ENCODE peak calls at places on chromosomes 6 and 20, in ten cellular contexts. Y is cardiac muscle cell; T is heart right ventricle; R is fibroblast of mammary gland; P is psoas muscle; H is effector memory CD4-positive, alpha-beta T cell; N is HCT116; Q is Peyer's patch; G is adipocyte; J is OCI-LY7. M is an unnamed sample.
A peak's percentile ranks its signal among the peaks of the same experiment; 100 is the strongest.

GRCh38 chr6:119379809-119380208 is 30.2 kb upstream of the MAN1A1 start:
- DNase-seq in P (no peak), Q (no peak), J (no peak), N (no peak), R (no peak), T (no peak), Y (no peak), H (no peak), G (no peak), M (no peak)

GRCh38 chr6:97497713-97498331 is 214.8 kb upstream of the MMS22L start:
- DNase-seq in R (peak; percentile 66), P (peak; percentile 48), N (peak; percentile 49), Q (peak; percentile 71), Y (peak; percentile 86), G (peak; percentile 82), T (peak; percentile 39), J (peak; percentile 66), H (peak; percentile 4), M (peak; percentile 50)

GRCh38 chr6:156687875-156688549 is 89.2 kb upstream of the ARID1B start:
- DNase-seq in R (peak; percentile 45), N (peak; percentile 10), Y (no peak), G (peak; percentile 33), P (peak; percentile 20), J (peak; percentile 32), H (no peak), T (no peak), Q (peak; percentile 51), M (peak; percentile 11)

GRCh38 chr6:42451595-42452170 is at the start of gene TRERF1:
- DNase-seq in G (peak; percentile 82), Q (peak; percentile 83), Y (peak; percentile 78), P (peak; percentile 48), R (peak; percentile 70), J (peak; percentile 88), T (peak; percentile 54), N (peak; percentile 43), H (no peak), M (peak; percentile 74)

GRCh38 chr6:2498224-2498623 is 252.5 kb downstream of the MYLK4 start:
- DNase-seq in R (peak; percentile 25), P (no peak), J (no peak), Y (no peak), G (no peak), T (no peak), H (no peak), Q (no peak), N (no peak), M (no peak)

GRCh38 chr6:52999456-52999855 is 4.4 kb upstream of the GSTA4 start:
- DNase-seq in Y (no peak), R (no peak), P (no peak), J (no peak), T (no peak), N (no peak), H (no peak), G (no peak), Q (no peak), M (no peak)

GRCh38 chr20:13819885-13820645 is 35.2 kb downstream of the NDUFAF5 start:
- DNase-seq in Y (peak; percentile 71), T (peak; percentile 11), G (peak; percentile 79), Q (no peak), R (peak; percentile 64), H (no peak), J (peak; percentile 61), N (peak; percentile 42), P (peak; percentile 28), M (peak; percentile 12)

GRCh38 chr20:1263853-1264252 is 2.2 kb upstream of the SNPH start:
- DNase-seq in T (no peak), N (no peak), Q (no peak), R (peak; percentile 61), G (peak; percentile 62), Y (no peak), H (no peak), J (no peak), P (no peak), M (no peak)

GRCh38 chr6:73085362-73085975 is 139.8 kb downstream of the KHDC1L start:
- DNase-seq in J (no peak), Q (no peak), G (no peak), Y (peak; percentile 17), R (no peak), T (no peak), N (no peak), H (no peak), P (no peak), M (no peak)

GRCh38 chr6:167748046-167748445 is 78.7 kb upstream of the AFDN start:
- DNase-seq in T (no peak), J (no peak), G (no peak), N (no peak), P (no peak), H (no peak), Y (no peak), R (no peak), Q (peak; percentile 22), M (no peak)

GRCh38 chr20:17901971-17902370 is 66.6 kb downstream of the SNX5 start:
- DNase-seq in R (no peak), G (no peak), Y (no peak), N (no peak), P (no peak), T (no peak), J (no peak), H (no peak), Q (peak; percentile 19), M (no peak)

GRCh38 chr20:17612287-17612974 is 42.6 kb downstream of the DSTN start:
- DNase-seq in G (peak; percentile 70), P (no peak), N (no peak), J (no peak), Y (no peak), T (no peak), R (peak; percentile 54), Q (peak; percentile 61), H (no peak), M (no peak)

GRCh38 chr6:108578595-108579038 is 17.9 kb downstream of the FOXO3 start:
- DNase-seq in J (no peak), Q (no peak), P (no peak), T (no peak), R (peak; percentile 70), G (peak; percentile 59), H (no peak), Y (no peak), N (no peak), M (no peak)

GRCh38 chr20:49306903-49307336 is 29.1 kb upstream of the ZNFX1 start:
- DNase-seq in N (no peak), Y (no peak), H (no peak), R (no peak), G (no peak), Q (peak; percentile 50), J (no peak), T (no peak), P (no peak), M (no peak)

GRCh38 chr6:136987526-136987925 is 57.2 kb downstream of the IL20RA start:
- DNase-seq in G (no peak), J (no peak), R (no peak), T (no peak), H (no peak), Q (no peak), P (no peak), N (no peak), Y (no peak), M (no peak)

GRCh38 chr20:50607436-50607835 is 83.9 kb downstream of the RIPOR3 start:
- DNase-seq in Q (no peak), H (no peak), T (no peak), Y (no peak), P (no peak), N (no peak), G (no peak), J (no peak), R (no peak), M (no peak)

GRCh38 chr20:63133481-63134091 is 82.3 kb downstream of the YTHDF1 start:
- DNase-seq in Q (no peak), J (no peak), T (no peak), N (no peak), P (no peak), G (no peak), H (no peak), R (no peak), Y (no peak), M (no peak)

GRCh38 chr20:17845701-17846475 is 122.7 kb downstream of the SNX5 start:
- DNase-seq in Q (peak; percentile 63), R (no peak), G (no peak), H (no peak), T (no peak), J (no peak), P (no peak), N (no peak), Y (no peak), M (no peak)

GRCh38 chr6:158660331-158660730 is 10.5 kb downstream of the SYTL3 start:
- DNase-seq in T (no peak), Y (no peak), Q (peak; percentile 77), N (no peak), P (no peak), J (peak; percentile 67), H (peak; percentile 13), R (peak; percentile 32), G (peak; percentile 31), M (no peak)

GRCh38 chr6:26187292-26187691 is 100.1 kb downstream of the HFE start:
- DNase-seq in N (no peak), Y (no peak), G (no peak), J (no peak), R (no peak), H (no peak), T (no peak), Q (no peak), P (no peak), M (no peak)

GRCh38 chr20:8388707-8389106 is 256.6 kb downstream of the PLCB1 start:
- DNase-seq in H (no peak), Y (no peak), Q (no peak), T (no peak), R (peak; percentile 26), N (no peak), G (peak; percentile 46), J (no peak), P (no peak), M (peak; percentile 61)

GRCh38 chr20:21505810-21506530 is 7.9 kb downstream of the NKX2-2 start:
- DNase-seq in Y (peak; percentile 70), H (peak; percentile 30), G (peak; percentile 61), T (no peak), N (peak; percentile 44), Q (peak; percentile 53), P (no peak), R (peak; percentile 51), J (no peak), M (peak; percentile 65)
- H3K4me3 ChIP-seq in Y (peak overlapping the region; percentile 31), H (peak overlapping the region; percentile 62), G (peak overlapping the region; percentile 75), T (peak overlapping the region; percentile 46), N (peak overlapping the region; percentile 60), Q (peak overlapping the region; percentile 35), P (peak overlapping the region; percentile 62), R (peak overlapping the region; percentile 37), J (no peak overlapping the region), M (peak overlapping the region; percentile 60)

GRCh38 chr6:145699462-145699861 is 35.9 kb downstream of the EPM2A start:
- DNase-seq in Y (no peak), J (no peak), R (peak; percentile 81), H (no peak), G (peak; percentile 38), N (no peak), T (no peak), Q (no peak), P (no peak), M (peak; percentile 6)
- H3K4me3 ChIP-seq in Y (no peak overlapping the region), J (no peak overlapping the region), R (no peak overlapping the region), H (no peak overlapping the region), G (no peak overlapping the region), N (no peak overlapping the region), T (no peak overlapping the region), Q (no peak overlapping the region), P (no peak overlapping the region), M (no peak overlapping the region)

GRCh38 chr6:11785449-11785951 is 6.9 kb upstream of the ADTRP start:
- DNase-seq in R (no peak), J (no peak), Y (no peak), N (no peak), P (no peak), Q (peak; percentile 54), G (no peak), H (no peak), T (no peak), M (no peak)
- H3K4me3 ChIP-seq in R (no peak overlapping the region), J (no peak overlapping the region), Y (no peak overlapping the region), N (no peak overlapping the region), P (no peak overlapping the region), Q (peak overlapping the region; percentile 20), G (no peak overlapping the region), H (peak overlapping the region; percentile 44), T (no peak overlapping the region), M (no peak overlapping the region)

GRCh38 chr6:54921891-54922290 is 75.3 kb downstream of the FAM83B start:
- DNase-seq in H (no peak), P (no peak), G (no peak), Q (no peak), R (no peak), T (no peak), Y (no peak), J (no peak), N (no peak), M (no peak)
- H3K4me3 ChIP-seq in H (no peak overlapping the region), P (no peak overlapping the region), G (no peak overlapping the region), Q (no peak overlapping the region), R (no peak overlapping the region), T (no peak overlapping the region), Y (no peak overlapping the region), J (no peak overlapping the region), N (no peak overlapping the region), M (no peak overlapping the region)